ENCODE peak calls at places on chromosomes 13 and 19, in five cellular contexts. A is heart right ventricle; C is Peyer's patch; U is CD8-positive, alpha-beta T cell; F is colonic mucosa. N is an unnamed sample. For H3K4me1, the result is how much of the 10 kb centered on the place peaks cover.

GRCh38 chr19:19655641-19656343 is 7.7 kb downstream of the ATP13A1 start:
- DNase-seq in C (no peak), F (no peak), A (no peak), U (no peak), N (no peak)

GRCh38 chr13:34462843-34463242 is 479.2 kb upstream of the NBEA start:
- DNase-seq in A (peak), F (no peak), C (no peak), U (no peak), N (no peak)

GRCh38 chr13:20425819-20426219 is 99.8 kb downstream of the CRYL1 start:
- DNase-seq in F (no peak), C (no peak), U (no peak), A (no peak), N (no peak)

GRCh38 chr13:111256458-111256857 is 64.0 kb upstream of the TEX29 start:
- DNase-seq in F (no peak), U (no peak), C (no peak), A (no peak), N (no peak)

GRCh38 chr13:67259208-67259607 is 29.1 kb upstream of the PCDH9 start:
- DNase-seq in F (no peak), A (no peak), U (no peak), C (no peak), N (no peak)

GRCh38 chr13:64314286-64314685 is 2898.6 kb upstream of the PCDH20 start:
- DNase-seq in U (no peak), A (no peak), C (no peak), F (no peak), N (peak)

GRCh38 chr13:99823961-99824360 is 147.6 kb downstream of the ZIC5 start:
- DNase-seq in A (no peak), C (no peak), F (no peak), U (no peak), N (no peak)

GRCh38 chr13:39148513-39148961 is 110.3 kb downstream of the NHLRC3 start:
- DNase-seq in F (no peak), C (no peak), A (no peak), U (no peak), N (no peak)

GRCh38 chr19:49952906-49953305 is 8.1 kb downstream of the SIGLEC11 start:
- DNase-seq in U (no peak), F (no peak), A (no peak), C (no peak), N (no peak)

GRCh38 chr13:85028035-85028434 is 771.2 kb downstream of the SLITRK6 start:
- DNase-seq in F (no peak), C (no peak), A (no peak), U (no peak), N (no peak)

GRCh38 chr13:79282976-79283375 is 123.1 kb downstream of the RBM26 start:
- DNase-seq in A (no peak), U (no peak), F (no peak), C (no peak), N (no peak)

GRCh38 chr19:850221-850978 is 1.7 kb upstream of the ELANE start:
- DNase-seq in U (no peak), A (peak), C (peak), F (peak), N (peak)

GRCh38 chr13:96090240-96091101 is 564 bp downstream of the HS6ST3 start:
- DNase-seq in C (no peak), A (no peak), U (no peak), F (no peak), N (peak)

GRCh38 chr13:66410314-66410713 is 819.8 kb downstream of the PCDH9 start:
- DNase-seq in C (no peak), F (no peak), U (no peak), A (no peak), N (no peak)

GRCh38 chr13:20442370-20442769 is 83.3 kb downstream of the CRYL1 start:
- DNase-seq in A (no peak), U (no peak), C (no peak), F (no peak), N (no peak)

GRCh38 chr13:98829541-98829940 is 77.1 kb upstream of the SLC15A1 start:
- DNase-seq in C (no peak), F (no peak), A (no peak), U (no peak), N (no peak)

GRCh38 chr19:19606021-19606420 is 12.5 kb downstream of the PBX4 start:
- DNase-seq in F (peak), C (peak), U (peak), A (no peak), N (no peak)

GRCh38 chr13:99585609-99586008 is 84.3 kb downstream of the TM9SF2 start:
- DNase-seq in A (no peak), F (no peak), U (no peak), C (no peak), N (peak)

GRCh38 chr13:93226623-93227279 is at the start of gene GPC6:
- DNase-seq in A (no peak), U (no peak), C (no peak), F (peak), N (peak)

GRCh38 chr13:85347251-85347650 is 452.0 kb downstream of the SLITRK6 start:
- DNase-seq in F (no peak), U (no peak), A (no peak), C (no peak), N (no peak)

GRCh38 chr13:78816154-78816553 is 157.2 kb upstream of the OBI1 start:
- DNase-seq in C (no peak), F (no peak), U (no peak), A (no peak), N (no peak)

GRCh38 chr19:13872695-13873389 is 4.1 kb upstream of the NANOS3 start:
- DNase-seq in F (peak), A (peak), U (peak), C (peak), N (no peak)

DNA sequence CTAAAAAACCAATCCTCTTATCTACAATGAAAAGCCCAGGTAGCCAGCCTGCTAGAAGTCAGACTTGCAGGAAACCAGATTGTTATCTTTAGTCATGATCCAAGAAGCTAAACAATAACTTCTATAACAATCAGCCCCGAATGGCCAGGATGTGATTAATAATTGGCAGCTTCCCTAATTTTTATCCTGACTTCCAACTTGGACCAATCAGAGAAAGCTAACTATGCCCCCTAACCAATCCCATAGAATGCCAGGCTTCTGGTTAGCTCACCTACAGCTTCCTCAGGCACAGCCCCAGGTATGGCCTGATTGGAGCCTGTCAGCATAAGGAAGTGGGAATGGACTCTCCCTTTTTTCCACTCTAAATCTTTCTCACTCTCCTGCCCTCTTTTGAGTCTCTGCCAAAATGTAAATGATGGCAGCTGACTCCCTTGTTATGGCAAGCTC is 394.9 kb downstream of the DLEU7 start:
- DNase-seq in U (no peak), C (no peak), F (no peak), A (peak), N (no peak)
- H3K4me1 ChIP-seq in U (under half), C (under half), F (under half), A (under half), N (under half)

GRCh38 chr19:41917676-41918075 is 10.6 kb downstream of the ERFL start:
- DNase-seq in U (no peak), C (no peak), F (no peak), A (no peak), N (no peak)

GRCh38 chr19:41915248-41916032 is 12.8 kb downstream of the ERFL start:
- DNase-seq in C (no peak), F (no peak), A (no peak), U (no peak), N (no peak)

GRCh38 chr19:41914191-41914834 is 13.9 kb downstream of the ERFL start:
- DNase-seq in C (no peak), F (no peak), A (no peak), U (no peak), N (no peak)

GRCh38 chr19:41914906-41915247 is 13.4 kb downstream of the ERFL start:
- DNase-seq in U (no peak), F (no peak), A (no peak), C (no peak), N (no peak)

GRCh38 chr19:41916033-41916424 is 12.2 kb downstream of the ERFL start:
- DNase-seq in F (no peak), C (no peak), U (no peak), A (no peak), N (no peak)
- H3K4me1 ChIP-seq in F (under half), C (under half), U (half or more), A (under half), N (under half)

DNA sequence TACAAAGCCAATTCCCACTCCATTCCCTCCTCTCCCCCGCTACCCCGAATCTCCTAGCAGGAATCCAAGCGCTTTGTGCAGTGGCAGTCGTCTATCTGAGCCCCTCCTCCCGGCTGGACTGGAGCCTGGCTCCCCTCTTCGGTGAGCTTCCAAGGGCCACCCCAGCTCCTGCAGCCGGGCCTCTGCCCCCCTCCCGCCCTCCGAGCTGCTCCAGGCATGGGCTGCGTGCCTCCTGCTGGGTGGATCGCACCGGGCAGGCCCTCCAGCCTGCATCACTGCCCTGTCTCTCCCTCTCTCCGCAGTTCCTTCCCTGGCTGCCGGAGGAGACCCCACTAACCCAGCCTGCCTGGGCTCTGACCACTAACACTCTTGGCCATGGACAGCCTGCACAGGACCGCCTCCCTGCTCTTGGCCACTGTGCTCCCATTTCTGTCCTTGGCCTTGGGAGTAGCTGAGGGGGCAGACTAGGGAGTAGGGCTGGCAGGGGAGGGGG is 12.9 kb upstream of the LENG8 start:
- DNase-seq in F (no peak), A (peak), U (no peak), C (no peak), N (no peak)
- H3K4me1 ChIP-seq in F (under half), A (under half), U (under half), C (under half), N (under half)

GRCh38 chr19:5051619-5052018 is 82.7 kb downstream of the KDM4B start:
- DNase-seq in A (no peak), F (no peak), U (no peak), C (no peak), N (no peak)

GRCh38 chr19:5050905-5051304 is 82.0 kb downstream of the KDM4B start:
- DNase-seq in C (no peak), U (no peak), F (no peak), A (no peak), N (no peak)

GRCh38 chr19:5048727-5049553 is 80.0 kb downstream of the KDM4B start:
- DNase-seq in F (peak), U (no peak), A (no peak), C (no peak), N (no peak)

GRCh38 chr19:5049561-5049960 is 80.6 kb downstream of the KDM4B start:
- DNase-seq in C (no peak), A (no peak), F (no peak), U (no peak), N (no peak)

GRCh38 chr19:5050016-5050656 is 81.2 kb downstream of the KDM4B start:
- DNase-seq in U (no peak), C (no peak), F (no peak), A (no peak), N (peak)
- H3K4me1 ChIP-seq in U (under half), C (under half), F (under half), A (under half), N (under half)

DNA sequence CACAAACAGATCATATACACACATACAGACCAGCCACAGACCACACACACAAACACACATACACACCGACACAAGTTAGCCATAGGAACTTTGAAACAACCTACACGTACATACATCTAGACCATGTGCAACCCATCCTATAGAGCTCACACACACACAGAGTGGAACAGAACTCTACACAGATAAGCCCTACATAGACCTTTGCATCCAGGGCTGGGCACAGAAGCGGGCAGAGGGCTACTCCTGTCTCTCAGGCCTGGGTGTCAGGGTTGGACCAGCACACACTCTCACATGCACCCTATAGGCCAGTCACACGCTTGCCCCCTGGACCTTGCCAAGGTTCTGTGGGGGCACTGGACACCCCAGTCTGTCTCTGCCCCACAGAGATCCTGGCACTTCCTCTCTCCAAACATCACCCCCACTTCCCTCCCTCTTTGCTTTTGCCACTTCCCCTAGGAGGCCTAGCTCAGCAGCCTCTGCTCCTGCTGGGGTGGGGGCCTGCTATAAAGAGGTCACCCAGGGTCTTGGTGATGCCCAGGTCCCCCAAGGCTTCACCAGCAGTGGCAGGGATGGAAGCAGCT is 5.8 kb upstream of the JUNB start:
- DNase-seq in C (peak), U (no peak), A (peak), F (peak), N (no peak)
- H3K4me1 ChIP-seq in C (under half), U (half or more), A (half or more), F (under half), N (under half)

DNA sequence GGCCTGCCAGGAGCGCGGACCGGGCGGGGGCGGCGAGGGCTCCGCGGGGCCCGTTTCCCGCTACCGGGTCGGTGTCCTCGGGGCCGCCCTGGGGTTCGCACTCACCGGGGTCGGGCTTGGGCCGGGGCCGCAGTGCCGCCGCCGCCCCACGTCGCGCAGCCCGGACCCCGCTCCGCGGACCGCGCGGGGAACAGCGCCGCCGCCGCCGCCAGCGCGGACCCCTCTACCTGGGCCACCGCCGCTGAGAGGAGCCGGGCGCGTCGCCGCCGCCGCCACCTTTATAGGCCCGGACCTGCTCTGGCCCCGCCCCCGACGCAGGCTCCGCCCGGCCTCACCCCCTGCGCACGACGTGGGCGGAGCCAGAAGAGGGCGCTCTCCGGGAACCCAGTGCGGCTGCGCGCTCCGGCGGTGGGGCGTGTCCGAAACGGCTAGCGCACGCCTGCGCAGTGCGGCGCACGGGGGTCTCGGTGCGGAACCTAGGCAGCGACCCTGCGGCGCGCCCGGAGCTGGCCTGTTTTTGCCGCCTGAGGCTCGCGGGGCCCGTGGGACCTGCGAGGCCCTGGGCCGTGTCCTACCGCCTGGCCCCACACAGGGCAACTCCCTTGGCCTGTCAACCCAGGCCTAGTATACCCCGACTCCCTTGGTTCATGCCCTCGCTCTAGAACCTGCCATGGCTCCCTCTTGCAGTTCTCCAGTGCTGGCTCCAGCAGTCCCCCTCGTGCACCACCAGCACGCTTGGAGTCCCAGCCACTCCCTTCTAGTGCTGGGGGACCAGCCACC is at the start of gene MKNK2:
- DNase-seq in C (peak), A (peak), U (peak), F (peak), N (peak)
- H3K4me1 ChIP-seq in C (half or more), A (half or more), U (half or more), F (under half), N (under half)

GRCh38 chr13:45162194-45162593 is 38.7 kb downstream of the KCTD4 start:
- DNase-seq in U (no peak), A (no peak), F (no peak), C (no peak), N (peak)
- H3K4me1 ChIP-seq in U (under half), A (under half), F (under half), C (under half), N (under half)

GRCh38 chr13:41060723-41061074 is 610 bp upstream of the WBP4 start:
- DNase-seq in C (no peak), U (peak), A (peak), F (peak), N (peak)

GRCh38 chr13:41061075-41061913 is at the start of gene WBP4:
- DNase-seq in F (peak), A (peak), C (peak), U (peak), N (peak)

GRCh38 chr13:41059466-41059865 is 1.8 kb upstream of the WBP4 start:
- DNase-seq in C (no peak), U (no peak), A (no peak), F (no peak), N (no peak)

GRCh38 chr13:41058229-41059070 is 2.9 kb upstream of the WBP4 start:
- DNase-seq in U (no peak), A (no peak), C (no peak), F (no peak), N (no peak)

GRCh38 chr13:41059896-41060722 is 1.2 kb upstream of the WBP4 start:
- DNase-seq in F (peak), A (peak), C (peak), U (peak), N (peak)
- H3K4me1 ChIP-seq in F (under half), A (half or more), C (under half), U (under half), N (under half)

DNA sequence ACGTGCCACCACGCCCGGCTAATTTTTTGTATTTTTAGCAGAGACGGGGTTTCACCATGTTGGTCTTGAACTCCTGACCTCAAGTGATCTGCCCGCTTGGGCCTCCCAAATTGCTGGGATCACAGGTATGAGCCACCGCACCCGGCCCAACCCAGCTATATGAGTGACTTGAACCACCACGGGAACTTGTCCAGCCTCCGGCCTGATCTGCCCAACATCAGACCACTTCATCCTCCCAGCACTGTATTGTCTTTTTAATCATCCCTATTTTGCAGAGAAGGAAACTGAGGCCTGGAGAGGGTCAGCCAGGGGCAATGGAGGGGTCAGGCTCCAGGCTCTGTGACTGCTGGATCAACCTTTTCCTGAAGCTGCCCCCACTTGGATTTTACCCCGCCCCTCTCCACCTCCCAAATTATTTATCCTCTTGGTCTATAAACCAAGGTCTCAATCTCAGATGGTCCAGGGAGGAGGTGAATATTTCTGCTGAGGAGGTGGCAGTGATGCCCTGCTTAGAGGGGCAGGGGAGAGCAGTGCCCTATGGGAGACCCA is 893 bp upstream of the PLIN3 start:
- DNase-seq in C (no peak), U (no peak), A (no peak), F (no peak), N (no peak)
- H3K4me1 ChIP-seq in C (under half), U (under half), A (under half), F (under half), N (under half)

GRCh38 chr19:38769635-38770211 is 3.6 kb downstream of the LGALS7 start:
- DNase-seq in F (peak), U (peak), C (peak), A (peak), N (peak)
- H3K4me1 ChIP-seq in F (under half), U (under half), C (under half), A (under half), N (under half)

N was measured in cardiac muscle cell.